ENCODE peak calls at places on chromosomes 16 and 17, in seven cellular contexts. V is A549, H is K562, D is fibroblast of lung, Q is heart left ventricle, B is HAP-1, I is A673. W is an unnamed sample.

GRCh38 chr17:49365667-49366066 is 3.6 kb upstream of the ZNF652 start:
- DNase-seq in V (peak; percentile 66), H (no peak), D (no peak), Q (no peak), B (peak; percentile 29), I (peak; percentile 61), W (no peak)

GRCh38 chr16:76583995-76584394 is 306.8 kb downstream of the CNTNAP4 start:
- DNase-seq in V (no peak), H (no peak), D (no peak), Q (no peak), B (no peak), I (no peak), W (no peak)

GRCh38 chr16:80680839-80681238 is 123.6 kb downstream of the CDYL2 start:
- DNase-seq in V (no peak), H (no peak), D (no peak), Q (no peak), B (no peak), I (no peak), W (no peak)

GRCh38 chr17:61065263-61065773 is 334.3 kb upstream of the TBX2 start:
- DNase-seq in V (peak; percentile 10), H (no peak), D (peak; percentile 65), Q (no peak), B (no peak), I (no peak), W (peak; percentile 58)

GRCh38 chr17:81520021-81520894 is 7.7 kb upstream of the ACTG1 start:
- DNase-seq in V (no peak), H (no peak), D (no peak), Q (no peak), B (no peak), I (no peak), W (peak; percentile 12)

GRCh38 chr16:67150833-67151396 is at the start of gene B3GNT9:
- DNase-seq in V (peak; percentile 82), H (peak; percentile 45), D (peak; percentile 77), Q (peak; percentile 87), B (no peak), I (peak; percentile 88), W (peak; percentile 87)

GRCh38 chr16:46922239-46922638 is 38.1 kb downstream of the GPT2 start:
- DNase-seq in V (no peak), H (no peak), D (no peak), Q (no peak), B (no peak), I (no peak), W (no peak)

GRCh38 chr17:79027274-79027924 is 3.4 kb downstream of the C1QTNF1 start:
- DNase-seq in V (no peak), H (peak; percentile 43), D (no peak), Q (peak; percentile 67), B (no peak), I (no peak), W (no peak)

GRCh38 chr17:36148559-36149295 is 27.7 kb downstream of the TBC1D3B start:
- DNase-seq in V (peak; percentile 92), H (peak; percentile 85), D (peak; percentile 27), Q (peak; percentile 84), B (peak; percentile 71), I (peak; percentile 56), W (peak; percentile 76)

GRCh38 chr17:10649031-10649430 is 8.1 kb downstream of the MYH3 start:
- DNase-seq in V (no peak), H (no peak), D (peak; percentile 59), Q (no peak), B (no peak), I (no peak), W (peak; percentile 17)

GRCh38 chr16:87956169-87956770 is 5.0 kb downstream of the BANP start:
- DNase-seq in V (no peak), H (peak; percentile 38), D (peak; percentile 71), Q (peak; percentile 72), B (no peak), I (no peak), W (peak; percentile 22)

GRCh38 chr16:3098459-3099394 is at the start of gene ZSCAN10:
- DNase-seq in V (no peak), H (no peak), D (no peak), Q (peak; percentile 46), B (no peak), I (no peak), W (no peak)

GRCh38 chr17:55584055-55584685 is 72.9 kb upstream of the SMIM36 start:
- DNase-seq in V (no peak), H (no peak), D (peak; percentile 48), Q (no peak), B (no peak), I (peak; percentile 56), W (peak; percentile 29)

GRCh38 chr16:58661199-58661830 is 23.3 kb downstream of the SLC38A7 start:
- DNase-seq in V (peak; percentile 94), H (peak; percentile 53), D (peak; percentile 84), Q (no peak), B (peak; percentile 57), I (peak; percentile 75), W (peak; percentile 76)

GRCh38 chr16:72474511-72475123 is 302.7 kb upstream of the PMFBP1 start:
- DNase-seq in V (no peak), H (no peak), D (peak; percentile 99), Q (no peak), B (peak; percentile 13), I (no peak), W (peak; percentile 80)

GRCh38 chr17:40846515-40847155 is 20.4 kb downstream of the KRT12 start:
- DNase-seq in V (no peak), H (no peak), D (peak; percentile 4), Q (no peak), B (no peak), I (no peak), W (no peak)

GRCh38 chr16:56289862-56290261 is 98.6 kb downstream of the GNAO1 start:
- DNase-seq in V (no peak), H (peak; percentile 45), D (no peak), Q (no peak), B (peak; percentile 24), I (no peak), W (no peak)

GRCh38 chr16:1610841-1611653 is 825 bp downstream of the IFT140 start:
- DNase-seq in V (no peak), H (no peak), D (peak; percentile 69), Q (no peak), B (no peak), I (no peak), W (no peak)

GRCh38 chr17:77483128-77483598 is 342.4 kb downstream of the SEC14L1 start:
- DNase-seq in V (no peak), H (no peak), D (no peak), Q (no peak), B (no peak), I (no peak), W (no peak)
- H3K4me3 ChIP-seq in V (no peak overlapping the region), H (no peak overlapping the region), D (no peak overlapping the region), Q (no peak overlapping the region), B (no peak overlapping the region), I (no peak overlapping the region), W (no peak overlapping the region)

DNA sequence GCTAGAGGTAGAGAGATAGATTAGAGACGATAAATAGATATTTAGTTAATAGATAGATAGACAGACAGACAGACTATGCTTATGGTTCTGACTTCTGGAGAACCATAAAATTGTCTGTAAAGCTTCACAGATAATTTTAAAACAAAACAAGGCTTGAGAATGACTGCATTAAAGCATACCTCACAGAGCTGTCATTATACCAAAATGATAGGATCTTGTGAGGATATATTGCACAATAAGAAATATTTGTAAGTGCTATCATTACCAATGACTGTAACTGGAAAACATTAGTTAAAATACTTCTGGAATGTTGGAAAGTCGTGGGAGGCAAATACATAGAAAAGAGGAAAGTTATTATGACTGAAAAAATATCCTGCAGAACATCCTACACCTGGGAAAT is 3.6 kb upstream of the OR1E1 start:
- DNase-seq in V (no peak), H (no peak), D (no peak), Q (no peak), B (no peak), I (no peak), W (no peak)
- H3K9me3 ChIP-seq in V (no peaks in the 10 kb centered on the region), H (no peaks in the 10 kb centered on the region), D (no peaks in the 10 kb centered on the region), Q (peaks cover 6% of the 10 kb centered on the region), B (no peaks in the 10 kb centered on the region), I (no peaks in the 10 kb centered on the region), W (no peaks in the 10 kb centered on the region)

DNA sequence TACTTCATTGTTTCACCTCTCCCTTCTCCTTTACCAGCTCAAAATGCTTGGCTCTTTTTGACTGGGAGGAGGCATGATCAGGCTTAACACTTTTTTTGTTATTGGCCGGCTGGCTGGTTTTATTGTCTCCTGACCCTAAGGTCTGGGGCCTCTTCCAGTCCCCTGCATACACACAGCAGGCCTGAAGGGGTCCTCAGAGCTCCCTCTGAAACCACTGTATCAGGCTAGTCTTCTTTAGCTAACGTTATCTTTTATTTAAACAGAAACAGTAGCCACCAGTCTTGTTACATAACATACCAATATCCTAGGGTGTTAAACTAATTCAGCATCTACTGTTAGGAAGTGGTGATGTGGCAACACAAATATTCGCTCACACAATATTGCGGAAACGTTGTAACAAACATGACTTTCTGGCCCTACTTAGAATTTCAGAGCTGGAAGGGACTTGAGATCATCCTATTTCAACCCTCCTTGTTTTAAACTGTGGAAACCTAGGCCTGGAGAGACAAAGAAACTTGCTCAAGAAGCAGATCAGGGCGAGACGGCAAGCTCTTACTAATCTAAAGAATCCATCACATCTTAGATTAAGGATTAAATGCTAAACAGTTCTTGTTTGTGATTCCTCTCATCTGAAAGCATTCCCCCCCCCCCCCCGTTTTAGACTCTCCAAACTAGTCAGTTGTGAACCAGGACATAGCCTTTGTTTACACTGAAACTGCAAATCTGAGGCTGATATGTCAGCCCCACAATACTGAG is 1.7 kb upstream of the YPEL2 start:
- DNase-seq in V (peak; percentile 83), H (peak; percentile 69), D (peak; percentile 74), Q (no peak), B (peak; percentile 83), I (peak; percentile 46), W (peak; percentile 90)
- H3K4me3 ChIP-seq in V (peak overlapping the region; percentile 99), H (no peak overlapping the region), D (no peak overlapping the region), Q (peak overlapping the region; percentile 99), B (no peak overlapping the region), I (no peak overlapping the region), W (no peak overlapping the region)

DNA sequence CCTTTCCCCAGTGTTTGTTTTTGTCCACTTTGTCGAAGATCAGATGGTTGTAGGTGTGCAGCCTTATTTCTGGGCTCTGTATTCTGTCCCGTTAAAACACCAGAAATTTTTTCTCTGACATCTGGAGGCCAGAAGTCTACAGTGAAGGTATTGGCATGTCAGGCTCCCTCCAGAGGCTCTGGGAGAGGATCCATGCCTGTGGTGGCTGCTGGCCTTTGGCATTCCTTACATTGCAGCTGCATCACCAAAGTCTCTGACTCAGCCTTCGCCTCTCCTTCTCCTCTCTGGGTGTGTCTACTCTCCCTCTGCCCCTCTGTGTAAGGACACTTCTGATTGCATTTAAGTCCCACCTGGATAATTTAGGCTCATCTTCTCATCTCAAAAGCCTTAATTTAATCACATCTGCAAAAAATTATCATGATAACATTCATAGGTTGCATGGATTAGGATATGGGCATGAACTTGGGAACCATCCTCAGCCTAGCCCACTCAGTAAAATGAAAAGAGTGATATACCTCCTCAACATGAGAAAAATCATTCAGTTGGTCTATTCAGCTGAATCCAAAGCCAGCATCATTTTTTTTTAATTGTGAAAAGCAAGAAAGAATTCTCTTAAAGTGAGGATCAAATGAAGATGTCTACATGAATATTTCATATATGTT is 78.0 kb downstream of the MAP2K6 start:
- DNase-seq in V (peak; percentile 67), H (no peak), D (peak; percentile 92), Q (no peak), B (no peak), I (no peak), W (peak; percentile 43)
- H3K9me3 ChIP-seq in V (no peaks in the 10 kb centered on the region), H (no peaks in the 10 kb centered on the region), D (no peaks in the 10 kb centered on the region), Q (no peaks in the 10 kb centered on the region), B (no peaks in the 10 kb centered on the region), I (no peaks in the 10 kb centered on the region), W (no peaks in the 10 kb centered on the region)

W was measured in cardiac muscle cell.